ENCODE peak calls at places on chromosomes 7 and 10, in five cellular contexts. One of them, this sample, is unnamed.

GRCh38 chr10:118307237-118307636 is 34.9 kb downstream of the FAM204A start:
- DNase-seq in endothelial cell: no peak
- DNase-seq in stomach: no peak
- DNase-seq in foreskin fibroblast: no peak
- DNase-seq in neural crest cell: no peak
- DNase-seq in this sample: no peak

GRCh38 chr10:17335065-17335464 is 107.0 kb downstream of the VIM start:
- DNase-seq in neural crest cell: no peak
- DNase-seq in foreskin fibroblast: peak
- DNase-seq in endothelial cell: no peak
- DNase-seq in stomach: no peak
- DNase-seq in this sample: no peak

GRCh38 chr7:92119213-92119759 is 15.0 kb downstream of the CYP51A1 start:
- DNase-seq in endothelial cell: no peak
- DNase-seq in neural crest cell: no peak
- DNase-seq in stomach: no peak
- DNase-seq in foreskin fibroblast: no peak
- DNase-seq in this sample: no peak

GRCh38 chr10:14386202-14386593 is 55.5 kb upstream of the FRMD4A start:
- DNase-seq in stomach: no peak
- DNase-seq in foreskin fibroblast: peak
- DNase-seq in endothelial cell: no peak
- DNase-seq in neural crest cell: no peak
- DNase-seq in this sample: no peak

GRCh38 chr10:129658673-129659072 is 191.6 kb downstream of the MGMT start:
- DNase-seq in stomach: no peak
- DNase-seq in endothelial cell: peak
- DNase-seq in foreskin fibroblast: no peak
- DNase-seq in neural crest cell: no peak
- DNase-seq in this sample: no peak

GRCh38 chr10:61628875-61629513 is 33.7 kb upstream of the CABCOCO1 start:
- DNase-seq in neural crest cell: no peak
- DNase-seq in foreskin fibroblast: peak
- DNase-seq in endothelial cell: no peak
- DNase-seq in stomach: no peak
- DNase-seq in this sample: no peak

GRCh38 chr7:150435390-150436073 is 14.9 kb upstream of the GIMAP8 start:
- DNase-seq in foreskin fibroblast: no peak
- DNase-seq in neural crest cell: no peak
- DNase-seq in stomach: no peak
- DNase-seq in endothelial cell: no peak
- DNase-seq in this sample: peak

GRCh38 chr10:114228156-114228555 is 10.9 kb upstream of the VWA2 start:
- DNase-seq in endothelial cell: no peak
- DNase-seq in stomach: no peak
- DNase-seq in neural crest cell: no peak
- DNase-seq in foreskin fibroblast: no peak
- DNase-seq in this sample: no peak

GRCh38 chr10:121531076-121531829 is 67.0 kb downstream of the FGFR2 start:
- DNase-seq in stomach: no peak
- DNase-seq in endothelial cell: no peak
- DNase-seq in foreskin fibroblast: no peak
- DNase-seq in neural crest cell: no peak
- DNase-seq in this sample: no peak

GRCh38 chr10:25745976-25746375 is 188.1 kb upstream of the MYO3A start:
- DNase-seq in foreskin fibroblast: no peak
- DNase-seq in endothelial cell: no peak
- DNase-seq in neural crest cell: no peak
- DNase-seq in stomach: no peak
- DNase-seq in this sample: no peak

GRCh38 chr7:140923358-140924006 is 1.2 kb downstream of the BRAF start:
- DNase-seq in neural crest cell: no peak
- DNase-seq in endothelial cell: peak
- DNase-seq in stomach: no peak
- DNase-seq in foreskin fibroblast: no peak
- DNase-seq in this sample: no peak

GRCh38 chr7:81638216-81638615 is 131.6 kb downstream of the HGF start:
- DNase-seq in endothelial cell: no peak
- DNase-seq in stomach: no peak
- DNase-seq in neural crest cell: no peak
- DNase-seq in foreskin fibroblast: peak
- DNase-seq in this sample: no peak

GRCh38 chr10:99779335-99779734 is 3.1 kb upstream of the ABCC2 start:
- DNase-seq in foreskin fibroblast: peak
- DNase-seq in endothelial cell: peak
- DNase-seq in neural crest cell: no peak
- DNase-seq in stomach: no peak
- DNase-seq in this sample: no peak

GRCh38 chr10:127919418-127920191 is 12.7 kb downstream of the PTPRE start:
- DNase-seq in stomach: no peak
- DNase-seq in foreskin fibroblast: no peak
- DNase-seq in endothelial cell: no peak
- DNase-seq in neural crest cell: no peak
- DNase-seq in this sample: no peak

GRCh38 chr7:130940907-130941306 is 206.9 kb upstream of the KLF14 start:
- DNase-seq in neural crest cell: no peak
- DNase-seq in stomach: no peak
- DNase-seq in foreskin fibroblast: no peak
- DNase-seq in endothelial cell: no peak
- DNase-seq in this sample: no peak

GRCh38 chr10:95333997-95334792 is 43.4 kb upstream of the PDLIM1 start:
- DNase-seq in stomach: peak
- DNase-seq in neural crest cell: no peak
- DNase-seq in endothelial cell: no peak
- DNase-seq in foreskin fibroblast: peak
- DNase-seq in this sample: no peak

GRCh38 chr7:128841961-128842673 is 11.9 kb downstream of the FLNC start:
- DNase-seq in endothelial cell: peak
- DNase-seq in neural crest cell: no peak
- DNase-seq in foreskin fibroblast: peak
- DNase-seq in stomach: peak
- DNase-seq in this sample: peak

GRCh38 chr7:40197527-40197926 is 62.7 kb downstream of the SUGCT start:
- DNase-seq in endothelial cell: no peak
- DNase-seq in foreskin fibroblast: no peak
- DNase-seq in stomach: no peak
- DNase-seq in neural crest cell: no peak
- DNase-seq in this sample: no peak

GRCh38 chr7:40194743-40195142 is 59.9 kb downstream of the SUGCT start:
- DNase-seq in neural crest cell: no peak
- DNase-seq in stomach: no peak
- DNase-seq in foreskin fibroblast: peak
- DNase-seq in endothelial cell: no peak
- DNase-seq in this sample: no peak

GRCh38 chr7:40202851-40203250 is 68.0 kb downstream of the SUGCT start:
- DNase-seq in neural crest cell: no peak
- DNase-seq in endothelial cell: no peak
- DNase-seq in stomach: no peak
- DNase-seq in foreskin fibroblast: no peak
- DNase-seq in this sample: no peak

GRCh38 chr7:40200791-40201190 is 66.0 kb downstream of the SUGCT start:
- DNase-seq in neural crest cell: no peak
- DNase-seq in endothelial cell: no peak
- DNase-seq in stomach: no peak
- DNase-seq in foreskin fibroblast: peak
- DNase-seq in this sample: no peak

DNA sequence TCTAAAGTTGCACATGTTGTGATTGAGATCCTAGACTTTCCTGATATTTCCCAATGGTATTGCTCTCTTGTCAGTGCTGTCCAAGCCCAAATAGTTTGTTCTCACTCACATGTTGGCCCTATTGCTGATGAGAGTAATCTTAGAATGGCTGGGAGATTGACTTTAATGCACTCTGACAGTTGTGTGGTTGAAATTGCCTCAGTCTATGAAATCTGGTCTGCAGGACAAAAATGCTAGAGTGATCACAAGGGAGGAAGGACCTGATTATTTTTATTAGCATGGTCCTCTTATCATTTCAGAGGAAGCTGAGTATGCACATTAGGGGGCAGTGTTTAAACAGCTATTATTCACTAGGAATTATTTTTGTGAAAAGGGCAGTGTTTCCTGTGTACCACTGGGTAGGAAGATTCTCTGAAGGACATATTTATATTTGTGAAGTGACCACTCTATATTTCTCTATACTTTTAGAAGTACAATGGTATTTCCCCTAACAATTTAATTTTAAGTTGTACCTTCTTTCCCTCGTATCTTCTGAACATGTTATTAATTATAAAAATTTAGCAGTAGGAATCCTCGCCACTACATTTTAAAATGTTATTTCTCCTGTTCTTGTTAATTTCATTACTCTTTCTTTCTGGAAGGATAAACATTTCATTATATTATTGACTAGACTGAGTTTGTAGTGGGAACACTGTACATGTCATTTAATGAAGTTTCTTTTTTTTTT is 64.4 kb downstream of the SUGCT start:
- DNase-seq in neural crest cell: no peak
- DNase-seq in foreskin fibroblast: peak
- DNase-seq in stomach: no peak
- DNase-seq in endothelial cell: no peak
- DNase-seq in this sample: no peak
- TF ChIP-seq CTCF in neural crest cell: peak
- TF ChIP-seq CTCF in foreskin fibroblast: peak
- TF ChIP-seq CTCF in stomach: no peak
- TF ChIP-seq CTCF in endothelial cell: peak
- TF ChIP-seq CTCF in this sample: peak

DNA sequence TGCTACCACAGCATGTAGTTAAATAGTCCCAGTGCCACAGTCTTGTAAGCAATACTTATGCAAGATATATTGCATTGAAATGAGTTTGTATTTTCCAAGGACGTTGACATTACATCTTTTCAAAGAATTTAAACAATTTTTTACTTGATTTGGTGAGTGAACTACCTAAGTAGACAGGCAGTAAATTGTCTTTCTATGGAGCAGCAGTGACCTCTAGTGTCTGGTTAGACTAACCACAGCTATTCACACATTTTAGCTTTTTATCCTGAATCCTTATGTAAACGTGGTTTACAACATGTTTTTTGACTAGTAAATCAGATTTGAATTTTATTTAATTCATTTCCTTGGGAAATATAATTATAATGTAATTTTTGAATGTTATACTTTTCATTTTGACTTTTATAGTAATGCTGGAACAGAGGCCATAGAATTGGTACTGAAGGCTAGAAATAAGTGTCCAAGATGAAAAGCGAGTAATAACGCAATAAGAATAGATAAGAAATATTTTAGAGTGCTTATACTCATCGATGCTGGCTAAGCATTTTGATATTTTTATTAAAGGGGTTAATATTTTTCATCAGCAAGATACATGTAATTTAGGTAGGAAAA is 5.6 kb downstream of the LRRTM3 start:
- DNase-seq in foreskin fibroblast: peak
- DNase-seq in endothelial cell: peak
- DNase-seq in stomach: no peak
- DNase-seq in neural crest cell: peak
- DNase-seq in this sample: peak
- TF ChIP-seq CTCF in foreskin fibroblast: peak
- TF ChIP-seq CTCF in endothelial cell: peak
- TF ChIP-seq CTCF in stomach: peak
- TF ChIP-seq CTCF in neural crest cell: peak
- TF ChIP-seq CTCF in this sample: peak

DNA sequence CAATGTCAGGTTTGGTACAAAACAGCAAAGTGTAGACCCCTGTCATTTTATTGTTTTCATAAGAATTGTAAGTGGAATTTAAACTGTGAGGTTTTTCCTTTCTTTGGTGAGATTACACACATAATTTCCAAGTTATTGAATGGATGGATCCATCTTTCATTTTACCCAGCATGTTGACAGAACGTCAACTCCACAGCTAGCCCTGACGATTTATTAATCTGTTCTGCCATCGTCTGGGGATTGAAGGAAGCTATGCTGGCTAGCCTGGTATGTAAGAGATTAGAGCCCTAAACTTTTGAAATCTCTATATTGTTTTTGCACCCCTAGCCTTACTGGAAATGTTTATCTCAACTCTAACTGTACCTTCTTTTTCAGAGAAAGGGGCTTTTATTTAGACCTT is 8.6 kb downstream of the WNT16 start:
- DNase-seq in endothelial cell: no peak
- DNase-seq in foreskin fibroblast: no peak
- DNase-seq in stomach: no peak
- DNase-seq in neural crest cell: no peak
- DNase-seq in this sample: peak
- TF ChIP-seq CTCF in endothelial cell: no peak
- TF ChIP-seq CTCF in foreskin fibroblast: no peak
- TF ChIP-seq CTCF in stomach: no peak
- TF ChIP-seq CTCF in neural crest cell: no peak
- TF ChIP-seq CTCF in this sample: peak

GRCh38 chr7:90412458-90413184 is 9.4 kb downstream of the CLDN12 start:
- DNase-seq in stomach: peak
- DNase-seq in neural crest cell: no peak
- DNase-seq in foreskin fibroblast: no peak
- DNase-seq in endothelial cell: peak
- DNase-seq in this sample: no peak
- TF ChIP-seq CTCF in stomach: no peak
- TF ChIP-seq CTCF in neural crest cell: peak
- TF ChIP-seq CTCF in foreskin fibroblast: no peak
- TF ChIP-seq CTCF in endothelial cell: peak
- TF ChIP-seq CTCF in this sample: peak

DNA sequence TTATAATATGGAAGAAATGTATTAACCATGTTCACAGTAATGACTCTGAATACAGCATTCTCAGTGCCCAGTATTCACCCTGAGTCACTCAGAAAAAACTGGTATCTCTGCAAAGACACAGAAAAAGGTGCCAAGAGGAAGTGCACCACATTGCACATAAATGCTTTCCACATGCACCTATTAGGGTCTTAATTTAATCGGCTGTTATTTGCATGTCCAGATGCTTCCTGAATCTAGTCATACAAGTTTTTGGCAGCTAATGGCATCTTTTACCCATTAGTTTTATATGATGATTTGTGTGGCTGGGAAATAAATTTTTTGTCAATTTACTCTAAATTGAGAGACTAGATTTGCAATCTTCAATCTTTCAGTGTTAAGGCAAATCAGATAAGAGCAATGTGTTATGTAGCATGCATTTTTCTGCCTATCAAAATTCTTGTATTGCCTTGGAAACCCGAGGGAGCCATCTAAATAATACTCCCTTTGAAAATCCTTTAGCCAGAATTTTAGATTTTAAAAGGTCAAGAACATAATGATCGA is 58.2 kb downstream of the ZNF680 start:
- DNase-seq in endothelial cell: no peak
- DNase-seq in stomach: no peak
- DNase-seq in foreskin fibroblast: no peak
- DNase-seq in neural crest cell: no peak
- DNase-seq in this sample: no peak
- TF ChIP-seq CTCF in endothelial cell: no peak
- TF ChIP-seq CTCF in stomach: no peak
- TF ChIP-seq CTCF in foreskin fibroblast: no peak
- TF ChIP-seq CTCF in neural crest cell: no peak
- TF ChIP-seq CTCF in this sample: no peak

GRCh38 chr7:133601607-133602006 is 348.7 kb downstream of the EXOC4 start:
- DNase-seq in neural crest cell: no peak
- DNase-seq in foreskin fibroblast: no peak
- DNase-seq in endothelial cell: no peak
- DNase-seq in stomach: no peak
- DNase-seq in this sample: no peak

GRCh38 chr7:133602291-133602690 is 349.4 kb downstream of the EXOC4 start:
- DNase-seq in foreskin fibroblast: peak
- DNase-seq in stomach: no peak
- DNase-seq in neural crest cell: no peak
- DNase-seq in endothelial cell: no peak
- DNase-seq in this sample: no peak
- TF ChIP-seq CTCF in foreskin fibroblast: no peak
- TF ChIP-seq CTCF in stomach: no peak
- TF ChIP-seq CTCF in neural crest cell: no peak
- TF ChIP-seq CTCF in endothelial cell: no peak
- TF ChIP-seq CTCF in this sample: no peak

This sample was measured in GM13977.